ENCODE peak calls at places on chromosomes 5 and 9, in four cellular contexts. B is CD8-positive, alpha-beta memory T cell; R is heart left ventricle; F is mesendoderm. L is an unnamed sample.

GRCh38 chr9:121852646-121853616 is 201.5 kb downstream of the DAB2IP start:
- DNase-seq in B (no peak), R (peak; percentile 66), F (no peak), L (no peak)

GRCh38 chr5:146718628-146719027 is 159.9 kb downstream of the PPP2R2B start:
- DNase-seq in F (no peak), B (no peak), R (no peak), L (no peak)

GRCh38 chr9:135214054-135214640 is 126.7 kb downstream of the OLFM1 start:
- DNase-seq in R (peak; percentile 60), B (peak; percentile 41), F (no peak), L (no peak)

GRCh38 chr9:95305770-95306492 is 11.6 kb downstream of the FANCC start:
- DNase-seq in R (no peak), B (no peak), F (no peak), L (no peak)

GRCh38 chr9:81686614-81687520 is 2.5 kb downstream of the TLE1 start:
- DNase-seq in F (peak; percentile 94), B (no peak), R (peak; percentile 88), L (no peak)

GRCh38 chr9:114844766-114845165 is 38.9 kb upstream of the TNFSF15 start:
- DNase-seq in B (no peak), R (no peak), F (no peak), L (no peak)

GRCh38 chr5:112263469-112263868 is 155.6 kb downstream of the EPB41L4A start:
- DNase-seq in R (no peak), B (no peak), F (no peak), L (no peak)

GRCh38 chr9:133707065-133707760 is 30.9 kb downstream of the SARDH start:
- DNase-seq in F (no peak), B (no peak), R (peak; percentile 54), L (no peak)

DNA sequence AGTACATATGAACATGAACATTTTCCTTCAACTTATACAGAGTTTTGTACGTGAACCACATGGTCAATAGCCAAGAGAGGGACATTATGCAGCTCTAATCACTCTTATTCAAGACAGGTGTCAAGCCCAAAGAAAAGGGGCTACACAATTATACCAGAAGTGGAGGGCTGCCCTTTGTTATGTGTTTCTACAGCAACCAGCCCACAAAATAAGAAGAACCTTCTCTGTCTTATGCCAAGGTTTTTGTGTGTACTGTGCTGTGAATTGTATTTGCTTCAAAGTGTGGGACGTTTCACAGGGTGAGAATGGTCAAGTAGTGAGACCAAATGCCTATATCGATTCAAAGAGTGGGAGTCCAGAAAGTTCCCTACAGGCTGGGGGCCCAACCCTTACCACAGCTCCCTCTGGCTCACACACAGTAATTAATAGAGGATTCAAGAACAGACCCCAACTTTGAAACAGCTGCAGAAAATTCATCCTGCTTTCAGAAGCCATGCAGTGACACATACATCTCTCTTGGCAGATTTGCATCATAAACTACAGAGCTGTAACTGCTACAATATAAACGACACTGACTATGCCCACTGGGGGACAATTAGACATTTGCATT is 12.9 kb downstream of the ENC1 start:
- DNase-seq in F (no peak), B (no peak), R (no peak), L (no peak)
- H3K4me1 ChIP-seq in F (peaks cover 28% of the 10 kb centered on the region), B (peaks cover 31% of the 10 kb centered on the region), R (peaks cover 8% of the 10 kb centered on the region), L (peaks cover 21% of the 10 kb centered on the region)

DNA sequence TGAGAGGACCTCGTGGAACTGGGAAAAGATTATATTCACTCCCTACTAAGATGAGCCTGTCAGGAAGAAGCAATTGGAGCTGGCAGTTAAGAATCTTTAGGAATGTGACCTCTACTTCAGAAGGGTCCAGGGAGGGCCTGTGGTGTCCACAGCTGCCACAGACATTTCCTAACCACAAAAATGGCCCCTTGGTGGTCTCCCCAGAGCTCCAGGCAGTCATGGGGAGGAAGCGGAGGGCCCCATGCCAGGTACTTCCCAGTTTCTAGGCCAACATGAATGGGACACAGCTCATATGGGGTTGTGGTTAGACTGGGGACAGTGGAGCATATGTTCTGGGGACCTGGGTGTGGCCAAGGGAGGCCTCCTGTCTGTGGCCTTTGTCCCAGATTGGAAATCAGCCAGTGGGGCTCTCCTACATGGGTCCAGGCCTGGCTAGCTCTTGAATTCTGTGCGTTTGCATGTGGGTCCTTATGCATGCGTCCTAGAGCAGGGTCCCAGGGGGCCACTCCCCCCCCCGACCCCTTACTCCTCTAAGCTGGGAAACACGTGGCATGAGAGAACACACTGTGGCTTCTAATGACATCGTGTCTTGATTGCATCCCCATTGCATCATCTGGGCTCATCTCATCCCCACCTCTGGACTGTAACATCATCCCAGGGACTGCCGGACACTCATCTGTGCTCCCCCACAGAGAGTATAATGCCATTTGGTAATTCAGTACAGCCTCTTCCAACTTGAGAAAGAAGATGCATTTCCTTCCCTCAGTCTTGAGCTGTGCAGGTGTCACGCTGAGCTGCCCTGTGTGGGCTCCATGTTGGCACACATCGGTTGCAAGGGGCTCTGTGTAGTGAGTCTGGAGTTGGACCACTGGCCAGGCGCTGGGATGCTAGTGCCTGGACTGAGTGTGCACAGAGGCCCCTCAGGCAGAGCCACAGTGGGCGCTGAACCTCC is 31.3 kb downstream of the IRF1 start:
- DNase-seq in B (peak; percentile 50), R (no peak), F (no peak), L (no peak)
- H3K4me1 ChIP-seq in B (peaks cover 98% of the 10 kb centered on the region), R (peaks cover 62% of the 10 kb centered on the region), F (peaks cover 3% of the 10 kb centered on the region), L (peaks cover 84% of the 10 kb centered on the region)

DNA sequence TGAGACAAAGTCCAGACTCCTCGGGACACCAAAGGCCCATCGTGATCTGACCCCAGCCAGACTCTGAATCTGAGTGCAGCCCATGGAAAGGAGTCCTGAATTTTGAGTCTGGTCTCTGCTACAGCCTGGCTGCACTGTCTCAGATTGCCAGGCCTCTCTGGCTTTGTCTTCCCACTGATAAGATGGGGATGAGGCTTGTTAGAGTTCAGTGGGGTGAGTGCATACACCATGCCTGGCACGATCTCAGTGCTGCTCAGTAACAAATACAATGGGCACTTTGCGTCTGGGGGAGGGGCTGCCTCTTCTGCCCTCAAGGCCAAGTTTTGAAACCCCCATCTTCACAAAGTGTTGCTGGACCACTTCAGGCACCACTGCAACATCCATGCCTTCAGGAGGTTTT is 49.0 kb downstream of the PPARGC1B start:
- DNase-seq in B (no peak), R (no peak), F (no peak), L (no peak)
- H3K4me1 ChIP-seq in B (peaks cover 9% of the 10 kb centered on the region), R (peaks cover 93% of the 10 kb centered on the region), F (no peaks in the 10 kb centered on the region), L (peaks cover 57% of the 10 kb centered on the region)

GRCh38 chr5:81879936-81880335 is 91.9 kb upstream of the ATG10 start:
- DNase-seq in R (no peak), F (no peak), B (no peak), L (no peak)

GRCh38 chr5:81881595-81881994 is 90.2 kb upstream of the ATG10 start:
- DNase-seq in B (no peak), R (no peak), F (no peak), L (no peak)

GRCh38 chr5:81878333-81878732 is 93.5 kb upstream of the ATG10 start:
- DNase-seq in F (no peak), B (no peak), R (no peak), L (no peak)
- H3K4me1 ChIP-seq in F (no peaks in the 10 kb centered on the region), B (no peaks in the 10 kb centered on the region), R (no peaks in the 10 kb centered on the region), L (no peaks in the 10 kb centered on the region)

GRCh38 chr5:150498971-150499370 is 9.0 kb upstream of the NDST1 start:
- DNase-seq in B (no peak), F (no peak), R (no peak), L (no peak)
- H3K4me1 ChIP-seq in B (no peaks in the 10 kb centered on the region), F (peaks cover 22% of the 10 kb centered on the region), R (peaks cover 82% of the 10 kb centered on the region), L (peaks cover 12% of the 10 kb centered on the region)